ENCODE peak calls at places on chromosomes 4 and X, in nine cellular contexts. K is PC-3, R is neural progenitor cell, H is PC-9, M is MM.1S, E is fibroblast of lung, Y is mammary epithelial cell, C is K562, U is endothelial cell of umbilical vein. D is an unnamed sample.

GRCh38 chrX:121581885-121582284 is 534.5 kb downstream of the GLUD2 start:
- DNase-seq in K (no peak), R (peak; percentile 24), H (no peak), M (no peak), E (no peak), Y (peak; percentile 4), C (no peak), U (no peak), D (no peak)

GRCh38 chrX:103310592-103311400 is at the start of gene BEX2:
- DNase-seq in K (peak; percentile 58), R (peak; percentile 87), H (peak; percentile 73), M (peak; percentile 77), E (peak; percentile 17), Y (peak; percentile 62), C (peak; percentile 74), U (peak; percentile 25), D (peak; percentile 90)

GRCh38 chr4:117823388-117823787 is 210.9 kb upstream of the NDST3 start:
- DNase-seq in K (no peak), R (no peak), H (no peak), M (no peak), E (no peak), Y (no peak), C (no peak), U (no peak), D (no peak)

GRCh38 chrX:101931104-101931493 is 728 bp downstream of the ZMAT1 start:
- DNase-seq in K (no peak), R (peak; percentile 7), H (no peak), M (no peak), E (no peak), Y (no peak), C (no peak), U (peak; percentile 6), D (no peak)

GRCh38 chr4:15906024-15906443 is 32.5 kb downstream of the FGFBP1 start:
- DNase-seq in K (peak; percentile 96), R (peak; percentile 39), H (peak; percentile 96), M (no peak), E (peak; percentile 75), Y (peak; percentile 100), C (peak; percentile 51), U (no peak), D (peak; percentile 68)

GRCh38 chrX:155577682-155578081 is 35.1 kb downstream of the TMLHE start:
- DNase-seq in K (no peak), R (no peak), H (no peak), M (peak; percentile 68), E (no peak), Y (no peak), C (no peak), U (no peak), D (no peak)

GRCh38 chrX:63743596-63743995 is 41.4 kb downstream of the ARHGEF9 start:
- DNase-seq in K (no peak), R (no peak), H (no peak), M (no peak), E (no peak), Y (no peak), C (no peak), U (no peak), D (no peak)

GRCh38 chr4:175424111-175424510 is 388.0 kb downstream of the GPM6A start:
- DNase-seq in K (no peak), R (no peak), H (no peak), M (no peak), E (peak; percentile 45), Y (no peak), C (no peak), U (no peak), D (no peak)

GRCh38 chr4:113686950-113687718 is 74.4 kb downstream of the CAMK2D start:
- DNase-seq in K (no peak), R (no peak), H (no peak), M (no peak), E (peak; percentile 88), Y (no peak), C (no peak), U (no peak), D (no peak)

GRCh38 chr4:98314791-98315565 is 53.8 kb downstream of the RAP1GDS1 start:
- DNase-seq in K (no peak), R (no peak), H (no peak), M (no peak), E (peak; percentile 61), Y (no peak), C (no peak), U (no peak), D (no peak)

GRCh38 chr4:89351201-89351600 is 43.6 kb upstream of the GPRIN3 start:
- DNase-seq in K (no peak), R (no peak), H (no peak), M (no peak), E (no peak), Y (no peak), C (no peak), U (no peak), D (no peak)

GRCh38 chr4:128565565-128566186 is 243.8 kb upstream of the JADE1 start:
- DNase-seq in K (peak; percentile 46), R (peak; percentile 79), H (no peak), M (peak; percentile 72), E (no peak), Y (no peak), C (peak; percentile 39), U (peak; percentile 51), D (peak; percentile 67)

GRCh38 chrX:137545711-137546651 is 19.9 kb upstream of the ZIC3 start:
- DNase-seq in K (no peak), R (peak; percentile 48), H (no peak), M (no peak), E (no peak), Y (no peak), C (no peak), U (no peak), D (no peak)
- TF ChIP-seq EZH2 in K (no peak), R (peak; percentile 72), H (no peak), M (no peak), E (no peak), Y (no peak), C (no peak), U (no peak), D (no peak)

DNA sequence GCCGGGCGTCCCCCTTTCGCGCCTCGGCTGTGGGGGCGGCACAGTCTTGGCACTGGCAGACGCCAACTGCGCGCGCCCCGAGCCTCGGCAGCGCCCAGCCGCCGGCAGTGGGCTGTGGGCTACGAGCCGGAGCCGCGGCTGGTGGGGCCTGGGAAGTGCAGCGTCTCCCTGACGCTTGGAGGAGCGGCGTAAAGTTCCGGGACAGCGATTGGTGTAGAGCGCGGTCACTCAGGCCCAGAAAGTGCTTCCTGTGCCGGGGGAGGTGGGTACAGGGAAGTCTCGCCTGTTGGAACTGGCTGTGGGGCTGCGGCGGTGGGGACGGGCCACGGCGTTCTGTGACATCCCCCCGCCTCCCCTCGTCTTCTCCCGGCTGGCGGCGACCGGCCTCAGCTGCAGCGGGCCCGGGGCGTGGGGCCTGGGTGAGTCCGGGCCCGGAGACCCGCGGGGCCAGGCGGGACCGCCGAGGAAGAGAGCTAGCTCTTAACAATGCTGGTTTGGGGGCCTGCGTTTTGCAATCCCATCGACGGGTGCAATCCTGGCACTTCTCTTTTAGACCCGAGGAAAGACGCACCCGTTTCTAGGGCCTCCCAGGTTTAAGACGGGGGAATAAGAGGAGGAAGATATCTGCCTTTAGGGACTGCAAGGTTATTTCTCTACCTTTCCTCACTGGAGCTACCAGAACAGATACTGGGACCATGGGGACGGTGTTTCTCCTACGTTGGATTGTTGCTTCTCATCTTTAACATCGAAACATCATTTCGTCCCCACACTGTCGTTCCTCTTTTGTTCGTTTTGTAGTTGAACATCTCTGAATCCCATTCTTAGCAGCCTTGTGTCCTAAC is at the start of the genes RWDD4 and TRAPPC11:
- DNase-seq in K (peak; percentile 95), R (peak; percentile 98), H (peak; percentile 96), M (peak; percentile 98), E (peak; percentile 100), Y (peak; percentile 99), C (peak; percentile 98), U (peak; percentile 99), D (peak; percentile 97)
- TF ChIP-seq CTCF in K (no peak), R (peak; percentile 20), H (no peak), M (no peak), E (peak; percentile 16), Y (peak; percentile 28), C (no peak), U (no peak), D (peak; percentile 3)

GRCh38 chr4:153792007-153792892 is 3.4 kb upstream of the SFRP2 start:
- DNase-seq in K (no peak), R (peak; percentile 90), H (no peak), M (no peak), E (peak; percentile 22), Y (peak; percentile 67), C (peak; percentile 30), U (no peak), D (peak; percentile 78)

GRCh38 chr4:153792893-153793227 is 4.0 kb upstream of the SFRP2 start:
- DNase-seq in K (no peak), R (peak; percentile 71), H (no peak), M (no peak), E (no peak), Y (no peak), C (no peak), U (no peak), D (no peak)

GRCh38 chr4:153788419-153789276 is at the start of gene SFRP2:
- DNase-seq in K (no peak), R (peak; percentile 94), H (no peak), M (no peak), E (no peak), Y (no peak), C (no peak), U (no peak), D (no peak)

GRCh38 chr4:153789741-153790651 is 1.1 kb upstream of the SFRP2 start:
- DNase-seq in K (no peak), R (peak; percentile 88), H (no peak), M (no peak), E (no peak), Y (no peak), C (no peak), U (no peak), D (no peak)

GRCh38 chr4:153790962-153791551 is 2.2 kb upstream of the SFRP2 start:
- DNase-seq in K (no peak), R (peak; percentile 92), H (no peak), M (no peak), E (peak; percentile 16), Y (no peak), C (no peak), U (no peak), D (peak; percentile 68)
- TF ChIP-seq EZH2 in K (no peak), R (no peak), H (no peak), M (no peak), E (no peak), Y (no peak), C (no peak), U (no peak), D (no peak)

GRCh38 chr4:186724048-186724860 is 598 bp upstream of the FAT1 start:
- DNase-seq in K (peak; percentile 37), R (peak; percentile 75), H (peak; percentile 47), M (peak; percentile 54), E (peak; percentile 61), Y (peak; percentile 39), C (peak; percentile 53), U (no peak), D (peak; percentile 76)

GRCh38 chr4:186724861-186725419 is 1.3 kb upstream of the FAT1 start:
- DNase-seq in K (no peak), R (peak; percentile 50), H (peak; percentile 11), M (peak; percentile 23), E (peak; percentile 50), Y (peak; percentile 45), C (no peak), U (peak; percentile 25), D (peak; percentile 23)

GRCh38 chr4:186726150-186726439 is 2.4 kb upstream of the FAT1 start:
- DNase-seq in K (no peak), R (no peak), H (no peak), M (no peak), E (no peak), Y (no peak), C (no peak), U (peak; percentile 72), D (no peak)

GRCh38 chr4:186726440-186727148 is 2.9 kb upstream of the FAT1 start:
- DNase-seq in K (peak; percentile 68), R (peak; percentile 93), H (peak; percentile 80), M (peak; percentile 62), E (peak; percentile 84), Y (peak; percentile 89), C (peak; percentile 75), U (peak; percentile 51), D (peak; percentile 93)

GRCh38 chr4:186725422-186726149 is 1.9 kb upstream of the FAT1 start:
- DNase-seq in K (peak; percentile 72), R (peak; percentile 86), H (peak; percentile 79), M (peak; percentile 77), E (peak; percentile 87), Y (peak; percentile 77), C (peak; percentile 79), U (peak; percentile 43), D (peak; percentile 92)
- TF ChIP-seq CTCF in K (peak; percentile 81), R (peak; percentile 73), H (peak; percentile 77), M (peak; percentile 82), E (peak; percentile 67), Y (peak; percentile 90), C (peak; percentile 97), U (peak; percentile 61), D (peak; percentile 86)